ENCODE peak calls at places on chromosomes 4 and X, in five cellular contexts. D, N, W, Q and A are unnamed samples.

GRCh38 chrX:24426921-24427746 is 38.0 kb upstream of the PDK3 start:
- DNase-seq in Q (no peak), N (no peak), W (no peak), D (no peak), A (no peak)

GRCh38 chr4:83629945-83630684 is 94.2 kb downstream of the GPAT3 start:
- DNase-seq in Q (no peak), N (peak; percentile 72), D (peak; percentile 47), W (no peak), A (no peak)

GRCh38 chr4:105191621-105192210 is 45.0 kb downstream of the TET2 start:
- DNase-seq in W (peak; percentile 5), Q (no peak), N (no peak), D (no peak), A (no peak)

GRCh38 chr4:40856836-40857362 is 107.1 kb downstream of the NSUN7 start:
- DNase-seq in W (peak; percentile 15), Q (peak; percentile 96), N (peak; percentile 20), D (peak; percentile 65), A (peak; percentile 71)

GRCh38 chr4:62644372-62644771 is 1444.2 kb downstream of the ADGRL3 start:
- DNase-seq in Q (no peak), W (no peak), D (no peak), N (no peak), A (no peak)

GRCh38 chr4:38149472-38149871 is 189.3 kb downstream of the PTTG2 start:
- DNase-seq in D (no peak), N (no peak), W (no peak), Q (no peak), A (no peak)

GRCh38 chr4:4549534-4549933 is 7.7 kb upstream of the STX18 start:
- DNase-seq in Q (no peak), D (no peak), N (no peak), W (no peak), A (no peak)

GRCh38 chr4:10589808-10590207 is 94.8 kb downstream of the CLNK start:
- DNase-seq in Q (no peak), D (no peak), W (no peak), N (no peak), A (no peak)

GRCh38 chrX:78652971-78653822 is 5.9 kb downstream of the RTL3 start:
- DNase-seq in D (no peak), N (no peak), W (no peak), Q (no peak), A (no peak)

DNA sequence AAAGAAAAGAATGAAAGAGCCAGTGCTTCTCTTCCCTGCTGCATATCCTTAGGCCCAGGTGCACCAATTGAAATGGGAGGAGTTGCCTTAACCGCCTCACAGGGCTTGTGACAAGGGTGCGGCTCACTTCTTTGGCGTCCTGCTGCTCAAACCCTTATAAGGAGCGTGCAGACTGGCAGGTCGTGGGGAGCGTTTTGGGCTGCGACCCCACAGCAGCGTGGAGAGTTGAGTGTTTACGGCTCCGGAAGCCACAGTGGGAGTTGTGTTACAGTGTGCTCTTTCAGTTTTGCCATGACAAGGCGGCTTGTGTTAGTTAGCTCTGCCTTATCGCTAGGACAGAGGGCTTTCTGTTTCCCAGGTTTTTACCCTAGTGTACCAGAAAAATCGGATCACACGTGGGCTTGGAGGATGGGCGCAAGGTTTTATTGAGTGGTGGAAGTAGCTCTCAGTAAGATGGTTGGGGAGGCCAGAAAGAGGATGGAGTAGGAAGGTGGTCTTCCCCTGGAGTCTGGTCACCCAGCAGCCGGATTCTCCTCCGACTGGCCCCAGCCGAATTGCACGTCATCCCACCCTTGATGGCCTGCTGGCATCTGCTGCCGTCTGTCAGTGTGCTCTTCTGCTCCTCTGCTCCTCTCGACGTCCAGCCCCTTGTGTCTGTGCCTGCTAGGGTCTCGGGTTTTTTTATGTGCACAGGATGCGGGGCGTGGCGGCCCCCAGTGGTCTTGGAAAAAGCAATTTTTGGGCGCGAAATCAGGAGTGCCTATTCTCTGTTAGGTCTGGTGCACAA is 718.9 kb downstream of the ARAP2 start:
- DNase-seq in W (no peak), N (no peak), D (no peak), Q (peak; percentile 45), A (no peak)
- H3K27ac ChIP-seq in W (no peak overlapping the region), N (no peak overlapping the region), D (no peak overlapping the region), Q (no peak overlapping the region), A (no peak overlapping the region)

DNA sequence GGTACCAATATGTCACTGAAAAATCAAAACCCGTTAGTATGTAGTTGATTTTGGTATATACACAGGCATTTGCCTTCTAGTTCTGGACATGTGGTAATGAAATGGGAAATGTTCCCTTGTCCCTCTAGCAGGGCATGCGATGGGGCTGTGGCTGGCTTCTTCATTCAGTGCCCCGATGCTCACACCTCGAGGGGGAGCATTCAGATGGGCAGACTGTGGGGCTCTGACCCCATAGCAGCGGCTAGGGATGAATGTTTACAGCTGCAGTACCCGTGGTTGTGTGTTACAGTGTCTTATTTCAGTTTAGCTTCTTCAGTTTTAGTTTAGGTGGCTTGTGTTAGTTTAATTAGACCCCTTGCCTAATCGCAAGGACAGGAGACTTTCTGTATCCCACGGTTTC is 1741.0 kb upstream of the PCDH10 start:
- DNase-seq in W (no peak), N (no peak), Q (no peak), D (no peak), A (no peak)
- H3K27ac ChIP-seq in W (no peak overlapping the region), N (no peak overlapping the region), Q (no peak overlapping the region), D (no peak overlapping the region), A (no peak overlapping the region)

DNA sequence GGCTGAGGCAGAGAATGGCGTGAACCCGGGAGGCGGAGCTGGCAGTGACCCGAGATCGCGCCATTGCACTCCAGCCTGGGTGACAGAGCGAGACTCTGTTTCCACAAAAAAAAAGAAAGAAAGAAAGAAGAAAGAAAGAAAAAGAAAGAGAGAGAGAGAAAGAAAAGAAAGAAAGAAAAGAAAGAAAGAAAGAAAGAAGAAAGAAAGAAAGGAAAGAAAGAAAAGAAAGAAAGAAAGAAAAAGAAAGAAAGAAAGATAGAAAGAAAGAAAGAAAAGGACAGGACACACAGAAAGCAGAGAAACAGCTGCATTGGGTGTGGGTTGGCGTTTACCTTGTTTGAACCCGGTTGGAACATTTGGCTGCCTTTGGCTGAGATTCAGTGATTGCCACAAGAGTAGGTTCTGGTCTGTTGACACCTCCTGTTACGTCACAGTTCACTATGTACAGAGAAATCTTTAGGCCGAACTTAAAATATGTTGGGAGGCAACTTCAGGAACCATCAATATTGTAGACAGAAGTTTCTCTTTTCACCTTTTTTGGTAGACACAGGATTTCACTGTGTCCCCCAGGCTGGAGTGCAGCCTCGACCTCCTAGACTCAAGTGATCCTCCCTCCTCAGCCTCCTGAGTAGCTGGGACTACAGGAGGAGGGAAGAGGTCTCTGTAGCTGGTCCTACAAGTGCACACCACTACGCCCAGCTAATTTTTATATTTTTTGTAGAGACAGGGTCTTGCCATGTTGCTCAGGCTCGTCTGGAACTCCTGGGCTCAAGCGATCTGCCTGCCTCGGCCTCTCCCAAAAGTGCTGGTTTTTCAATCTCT is 16.3 kb upstream of the PLCXD1 start:
- DNase-seq in W (no peak), Q (peak; percentile 42), D (peak; percentile 76), N (no peak), A (no peak)
- H3K27ac ChIP-seq in W (no peak overlapping the region), Q (no peak overlapping the region), D (peak overlapping the region; percentile 42), N (no peak overlapping the region), A (no peak overlapping the region)

DNA sequence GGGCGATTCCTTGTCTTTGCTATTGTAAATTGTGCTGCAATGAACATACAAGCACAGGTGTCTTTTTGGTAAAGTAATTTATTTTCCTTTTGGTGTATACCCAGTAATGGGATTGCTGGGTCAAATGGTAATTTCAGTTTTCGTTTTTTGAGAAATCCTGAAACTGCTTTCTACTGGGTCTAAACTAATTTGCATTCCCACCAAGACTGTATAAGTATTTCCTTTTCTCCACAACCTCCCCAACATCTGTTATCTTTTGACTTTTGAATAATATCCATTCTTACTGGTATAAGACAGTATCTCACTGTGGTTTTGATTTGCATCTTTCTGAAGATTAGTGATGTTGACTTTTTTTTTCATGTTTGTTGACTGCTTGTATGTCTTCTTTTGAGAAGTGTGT is 2506.0 kb downstream of the PCDH7 start:
- DNase-seq in Q (no peak), W (no peak), N (no peak), D (no peak), A (no peak)
- H3K27ac ChIP-seq in Q (no peak overlapping the region), W (no peak overlapping the region), N (no peak overlapping the region), D (no peak overlapping the region), A (no peak overlapping the region)

DNA sequence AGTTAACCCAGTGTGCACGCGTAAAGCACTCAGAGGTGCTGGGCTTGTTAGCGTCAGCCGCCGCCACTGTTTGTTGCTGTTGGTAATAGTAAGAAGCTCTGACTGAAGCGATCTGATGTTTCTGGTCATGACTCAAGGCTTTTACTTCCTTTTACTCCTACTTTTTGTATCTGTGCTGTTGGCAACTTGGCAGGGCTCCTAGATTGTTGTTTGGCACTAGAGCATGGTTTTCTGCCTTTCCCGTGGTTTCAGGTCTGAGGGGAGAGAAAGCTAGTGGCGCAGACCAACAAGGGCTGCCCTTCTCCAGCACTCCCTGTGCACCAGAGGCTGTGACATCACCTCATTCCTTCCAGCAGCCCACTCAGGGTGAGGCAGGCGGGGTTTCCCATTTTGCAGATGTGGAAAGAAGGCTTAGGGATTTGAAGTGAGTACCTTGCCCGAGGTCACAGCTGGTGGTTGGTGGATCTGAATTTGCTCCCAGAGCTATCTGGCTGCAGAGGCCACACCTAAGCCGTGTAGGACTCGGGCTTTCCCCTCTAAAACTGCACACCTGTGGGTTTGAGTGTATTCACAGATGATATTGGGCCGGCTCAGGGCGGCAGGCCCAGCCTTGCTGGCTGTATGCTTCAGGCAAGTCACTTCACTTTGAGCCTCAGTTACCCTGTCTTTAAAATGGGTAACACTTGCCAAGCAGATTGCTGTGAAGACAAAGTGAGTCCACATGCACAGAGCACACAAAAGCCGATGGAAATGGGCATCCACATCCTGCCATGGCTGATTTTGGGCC is 51.2 kb upstream of the TADA2B start:
- DNase-seq in Q (no peak), W (no peak), D (peak; percentile 54), N (peak; percentile 22), A (no peak)
- H3K27ac ChIP-seq in Q (no peak overlapping the region), W (no peak overlapping the region), D (peak overlapping the region; percentile 51), N (no peak overlapping the region), A (no peak overlapping the region)

GRCh38 chr4:6855692-6856297 is 53.8 kb upstream of the TBC1D14 start:
- DNase-seq in W (peak; percentile 52), N (no peak), D (no peak), Q (no peak), A (no peak)
- H3K27ac ChIP-seq in W (no peak overlapping the region), N (peak overlapping the region; percentile 3), D (peak overlapping the region; percentile 3), Q (no peak overlapping the region), A (peak overlapping the region; percentile 23)

DNA sequence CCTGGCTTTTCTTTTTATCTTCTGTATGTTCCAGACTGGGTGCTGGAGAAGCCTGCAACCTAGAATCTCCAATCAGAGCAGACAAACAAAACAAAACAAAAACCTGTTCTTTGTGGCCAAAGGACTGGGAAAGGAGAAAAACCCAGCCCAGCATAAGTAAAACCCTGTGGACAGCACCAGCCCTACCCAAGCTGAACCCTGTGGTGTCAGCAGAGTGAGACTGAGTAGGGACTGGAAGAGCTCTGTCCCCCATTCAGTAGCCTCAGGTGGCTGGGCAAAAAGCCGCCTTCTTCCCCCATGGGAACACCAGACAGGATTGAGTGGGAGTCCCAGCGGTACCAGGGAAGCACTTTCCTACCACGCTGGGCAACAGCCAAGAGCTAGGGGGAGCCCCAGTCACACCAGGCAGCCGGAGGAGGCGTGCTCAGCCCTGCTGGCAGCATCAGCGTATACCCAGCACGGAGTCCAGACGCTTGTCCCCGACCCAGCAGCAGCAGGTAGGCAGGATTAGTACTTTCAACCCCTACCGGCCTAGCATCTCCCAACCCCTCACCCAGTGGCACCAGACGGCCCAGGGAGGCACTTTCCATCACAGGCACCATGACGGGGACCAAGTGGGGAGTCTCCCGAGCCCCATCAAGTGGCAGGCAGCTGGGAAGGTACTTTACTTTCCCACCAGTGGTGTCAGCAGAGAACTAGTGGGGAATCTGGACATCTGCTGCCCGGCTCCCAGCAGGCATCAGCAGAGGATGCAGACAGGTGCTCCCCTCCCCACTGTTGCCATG is 8.6 kb upstream of the JADE3 start:
- DNase-seq in Q (peak; percentile 84), W (peak; percentile 51), D (peak; percentile 87), N (peak; percentile 81), A (peak; percentile 77)
- H3K27ac ChIP-seq in Q (no peak overlapping the region), W (no peak overlapping the region), D (no peak overlapping the region), N (no peak overlapping the region), A (no peak overlapping the region)